ENCODE peak calls at places on chromosomes 11 and 22, in eight cellular contexts. One of them, this sample, is unnamed.

GRCh38 chr22:26893034-26893710 is 235.8 kb downstream of the MIAT start:
- DNase-seq in left ventricle myocardium inferior: no peak
- DNase-seq in AG10803: peak
- DNase-seq in stomach: no peak
- DNase-seq in heart right ventricle: no peak
- DNase-seq in fibroblast of mammary gland: no peak
- DNase-seq in Karpas-422: peak
- DNase-seq in small intestine: no peak
- DNase-seq in this sample: no peak

GRCh38 chr11:1834132-1834610 is 619 bp upstream of the SYT8 start:
- DNase-seq in left ventricle myocardium inferior: no peak
- DNase-seq in AG10803: no peak
- DNase-seq in stomach: peak
- DNase-seq in heart right ventricle: no peak
- DNase-seq in fibroblast of mammary gland: no peak
- DNase-seq in Karpas-422: no peak
- DNase-seq in small intestine: peak
- DNase-seq in this sample: no peak

GRCh38 chr11:65787649-65788622 is 1.1 kb downstream of the OVOL1 start:
- DNase-seq in left ventricle myocardium inferior: no peak
- DNase-seq in AG10803: no peak
- DNase-seq in stomach: peak
- DNase-seq in heart right ventricle: no peak
- DNase-seq in fibroblast of mammary gland: no peak
- DNase-seq in Karpas-422: no peak
- DNase-seq in small intestine: peak
- DNase-seq in this sample: no peak

GRCh38 chr22:36871669-36872081 is 10.9 kb downstream of the NCF4 start:
- DNase-seq in left ventricle myocardium inferior: no peak
- DNase-seq in AG10803: no peak
- DNase-seq in stomach: no peak
- DNase-seq in heart right ventricle: no peak
- DNase-seq in fibroblast of mammary gland: no peak
- DNase-seq in Karpas-422: no peak
- DNase-seq in small intestine: no peak
- DNase-seq in this sample: no peak

GRCh38 chr11:73797457-73797856 is 9.8 kb downstream of the MRPL48 start:
- DNase-seq in left ventricle myocardium inferior: peak
- DNase-seq in AG10803: no peak
- DNase-seq in stomach: no peak
- DNase-seq in heart right ventricle: no peak
- DNase-seq in fibroblast of mammary gland: no peak
- DNase-seq in Karpas-422: no peak
- DNase-seq in small intestine: no peak
- DNase-seq in this sample: no peak

GRCh38 chr11:69924308-69925161 is 105.3 kb upstream of the FGF3 start:
- DNase-seq in left ventricle myocardium inferior: no peak
- DNase-seq in AG10803: no peak
- DNase-seq in stomach: no peak
- DNase-seq in heart right ventricle: no peak
- DNase-seq in fibroblast of mammary gland: no peak
- DNase-seq in Karpas-422: no peak
- DNase-seq in small intestine: no peak
- DNase-seq in this sample: no peak

GRCh38 chr22:44026630-44027511 is 2.8 kb downstream of the PARVB start:
- DNase-seq in left ventricle myocardium inferior: peak
- DNase-seq in AG10803: peak
- DNase-seq in stomach: peak
- DNase-seq in heart right ventricle: peak
- DNase-seq in fibroblast of mammary gland: peak
- DNase-seq in Karpas-422: peak
- DNase-seq in small intestine: peak
- DNase-seq in this sample: no peak

GRCh38 chr11:14974021-14974698 is 2.0 kb upstream of the CALCA start:
- DNase-seq in left ventricle myocardium inferior: no peak
- DNase-seq in AG10803: no peak
- DNase-seq in stomach: no peak
- DNase-seq in heart right ventricle: no peak
- DNase-seq in fibroblast of mammary gland: no peak
- DNase-seq in Karpas-422: no peak
- DNase-seq in small intestine: no peak
- DNase-seq in this sample: no peak

GRCh38 chr11:80240245-80240644 is 799.4 kb upstream of the TENM4 start:
- DNase-seq in left ventricle myocardium inferior: no peak
- DNase-seq in AG10803: no peak
- DNase-seq in stomach: no peak
- DNase-seq in heart right ventricle: no peak
- DNase-seq in fibroblast of mammary gland: no peak
- DNase-seq in Karpas-422: no peak
- DNase-seq in small intestine: peak
- DNase-seq in this sample: no peak

GRCh38 chr11:70826541-70826943 is 425.8 kb downstream of the SHANK2 start:
- DNase-seq in left ventricle myocardium inferior: no peak
- DNase-seq in AG10803: no peak
- DNase-seq in stomach: no peak
- DNase-seq in heart right ventricle: no peak
- DNase-seq in fibroblast of mammary gland: no peak
- DNase-seq in Karpas-422: no peak
- DNase-seq in small intestine: no peak
- DNase-seq in this sample: no peak

GRCh38 chr11:92380882-92381281 is 156.3 kb downstream of the FAT3 start:
- DNase-seq in left ventricle myocardium inferior: no peak
- DNase-seq in AG10803: peak
- DNase-seq in stomach: no peak
- DNase-seq in heart right ventricle: no peak
- DNase-seq in fibroblast of mammary gland: peak
- DNase-seq in Karpas-422: no peak
- DNase-seq in small intestine: no peak
- DNase-seq in this sample: no peak

GRCh38 chr11:79374707-79375106 is 66.1 kb downstream of the TENM4 start:
- DNase-seq in left ventricle myocardium inferior: no peak
- DNase-seq in AG10803: no peak
- DNase-seq in stomach: no peak
- DNase-seq in heart right ventricle: no peak
- DNase-seq in fibroblast of mammary gland: no peak
- DNase-seq in Karpas-422: no peak
- DNase-seq in small intestine: no peak
- DNase-seq in this sample: no peak

GRCh38 chr11:131109256-131109655 is 193.0 kb upstream of the SNX19 start:
- DNase-seq in left ventricle myocardium inferior: no peak
- DNase-seq in AG10803: peak
- DNase-seq in stomach: no peak
- DNase-seq in heart right ventricle: no peak
- DNase-seq in fibroblast of mammary gland: peak
- DNase-seq in Karpas-422: no peak
- DNase-seq in small intestine: no peak
- DNase-seq in this sample: no peak

GRCh38 chr11:33291004-33291777 is 34.0 kb downstream of the HIPK3 start:
- DNase-seq in left ventricle myocardium inferior: no peak
- DNase-seq in AG10803: no peak
- DNase-seq in stomach: no peak
- DNase-seq in heart right ventricle: peak
- DNase-seq in fibroblast of mammary gland: peak
- DNase-seq in Karpas-422: peak
- DNase-seq in small intestine: peak
- DNase-seq in this sample: no peak

GRCh38 chr11:106681435-106681834 is 336.8 kb downstream of the GUCY1A2 start:
- DNase-seq in left ventricle myocardium inferior: no peak
- DNase-seq in AG10803: no peak
- DNase-seq in stomach: no peak
- DNase-seq in heart right ventricle: no peak
- DNase-seq in fibroblast of mammary gland: no peak
- DNase-seq in Karpas-422: no peak
- DNase-seq in small intestine: no peak
- DNase-seq in this sample: no peak

GRCh38 chr11:106679633-106680032 is 338.6 kb downstream of the GUCY1A2 start:
- DNase-seq in left ventricle myocardium inferior: no peak
- DNase-seq in AG10803: no peak
- DNase-seq in stomach: no peak
- DNase-seq in heart right ventricle: no peak
- DNase-seq in fibroblast of mammary gland: no peak
- DNase-seq in Karpas-422: no peak
- DNase-seq in small intestine: no peak
- DNase-seq in this sample: no peak

GRCh38 chr11:106684944-106685343 is 333.3 kb downstream of the GUCY1A2 start:
- DNase-seq in left ventricle myocardium inferior: no peak
- DNase-seq in AG10803: no peak
- DNase-seq in stomach: no peak
- DNase-seq in heart right ventricle: no peak
- DNase-seq in fibroblast of mammary gland: no peak
- DNase-seq in Karpas-422: no peak
- DNase-seq in small intestine: no peak
- DNase-seq in this sample: no peak

GRCh38 chr11:106683435-106683834 is 334.8 kb downstream of the GUCY1A2 start:
- DNase-seq in left ventricle myocardium inferior: no peak
- DNase-seq in AG10803: no peak
- DNase-seq in stomach: no peak
- DNase-seq in heart right ventricle: no peak
- DNase-seq in fibroblast of mammary gland: no peak
- DNase-seq in Karpas-422: no peak
- DNase-seq in small intestine: no peak
- DNase-seq in this sample: no peak
- H3K4me3 ChIP-seq in left ventricle myocardium inferior: no peak
- H3K4me3 ChIP-seq in AG10803: no peak
- H3K4me3 ChIP-seq in stomach: no peak
- H3K4me3 ChIP-seq in heart right ventricle: no peak
- H3K4me3 ChIP-seq in fibroblast of mammary gland: no peak
- H3K4me3 ChIP-seq in Karpas-422: no peak
- H3K4me3 ChIP-seq in small intestine: no peak
- H3K4me3 ChIP-seq in this sample: no peak

GRCh38 chr11:57391546-57391945 is 1.1 kb upstream of the PRG2 start:
- DNase-seq in left ventricle myocardium inferior: no peak
- DNase-seq in AG10803: no peak
- DNase-seq in stomach: no peak
- DNase-seq in heart right ventricle: no peak
- DNase-seq in fibroblast of mammary gland: no peak
- DNase-seq in Karpas-422: no peak
- DNase-seq in small intestine: no peak
- DNase-seq in this sample: no peak
- H3K4me3 ChIP-seq in left ventricle myocardium inferior: no peak
- H3K4me3 ChIP-seq in AG10803: no peak
- H3K4me3 ChIP-seq in stomach: no peak
- H3K4me3 ChIP-seq in heart right ventricle: no peak
- H3K4me3 ChIP-seq in fibroblast of mammary gland: no peak
- H3K4me3 ChIP-seq in Karpas-422: no peak
- H3K4me3 ChIP-seq in small intestine: no peak
- H3K4me3 ChIP-seq in this sample: no peak

DNA sequence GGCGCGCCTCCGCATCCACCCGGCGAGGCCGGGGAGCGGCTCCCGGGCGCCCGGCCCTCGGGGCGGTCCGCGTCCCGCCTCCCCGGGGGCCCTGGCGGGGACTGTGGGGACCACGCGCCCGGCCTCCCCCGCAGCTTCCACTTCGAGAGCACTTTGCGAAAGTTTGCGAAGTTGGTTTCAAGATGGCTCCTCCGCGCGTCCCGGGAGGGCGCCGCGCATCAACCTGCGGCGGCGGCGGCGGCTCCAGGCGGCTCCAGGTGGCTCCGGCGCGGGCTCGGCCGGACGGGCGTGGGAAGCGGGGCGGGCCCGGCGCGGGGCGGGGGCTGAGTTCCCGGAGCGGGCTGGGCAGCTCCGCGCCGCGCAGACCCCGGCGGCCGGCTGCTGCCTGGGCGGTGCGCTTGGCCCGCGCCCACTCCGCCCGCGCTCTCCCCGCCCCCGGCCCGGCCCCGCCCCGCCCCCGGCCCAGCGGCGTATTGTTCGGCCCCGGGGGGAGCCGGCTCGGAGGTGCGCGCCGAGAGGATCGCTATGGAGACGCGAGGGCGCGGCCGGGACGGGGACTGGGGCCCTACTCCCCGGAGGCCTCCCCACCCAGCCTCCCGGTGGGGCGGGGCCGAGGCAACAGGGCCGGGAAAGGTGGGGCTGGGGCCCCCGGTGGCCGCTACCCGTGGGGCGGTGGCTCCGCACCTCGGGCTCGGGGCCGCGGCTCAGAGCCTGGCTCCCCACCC is at the start of gene CELSR1:
- DNase-seq in left ventricle myocardium inferior: peak
- DNase-seq in AG10803: no peak
- DNase-seq in stomach: peak
- DNase-seq in heart right ventricle: no peak
- DNase-seq in fibroblast of mammary gland: no peak
- DNase-seq in Karpas-422: no peak
- DNase-seq in small intestine: no peak
- DNase-seq in this sample: peak
- H3K4me3 ChIP-seq in left ventricle myocardium inferior: peak
- H3K4me3 ChIP-seq in AG10803: peak
- H3K4me3 ChIP-seq in stomach: peak
- H3K4me3 ChIP-seq in heart right ventricle: peak
- H3K4me3 ChIP-seq in fibroblast of mammary gland: no peak
- H3K4me3 ChIP-seq in Karpas-422: no peak
- H3K4me3 ChIP-seq in small intestine: peak
- H3K4me3 ChIP-seq in this sample: peak

DNA sequence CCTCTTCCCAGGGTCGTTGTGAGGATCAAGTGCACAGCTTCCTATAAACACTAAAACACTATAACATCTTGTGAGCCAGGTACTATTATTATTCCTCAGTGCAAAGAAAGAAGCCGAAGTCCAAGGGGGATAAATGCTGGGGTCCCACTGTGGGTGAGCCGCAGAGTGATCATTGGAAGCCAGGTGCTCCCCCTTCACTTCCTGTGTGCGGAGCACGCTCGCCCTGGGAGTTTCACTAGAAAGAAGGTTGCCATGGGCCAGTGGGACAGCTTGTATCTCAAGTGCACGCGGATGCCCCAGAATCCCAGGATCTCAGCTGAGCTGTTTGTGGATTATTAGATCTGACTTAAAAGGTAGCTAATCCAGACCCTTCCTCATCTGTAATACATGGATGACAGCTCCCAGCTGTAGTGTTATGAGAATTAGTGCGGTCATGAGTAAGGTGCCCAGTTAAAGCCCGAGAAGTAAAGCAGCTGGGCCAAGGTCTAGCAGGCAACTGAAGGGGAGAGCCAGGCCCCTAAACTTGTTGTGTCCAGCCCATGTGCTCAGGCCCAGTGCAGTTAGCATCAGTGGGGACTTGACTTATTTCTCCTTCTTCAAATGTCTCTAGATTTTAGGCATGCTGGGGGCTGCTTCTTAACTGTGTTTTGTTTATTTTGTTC is 941 bp downstream of the CBY1 start:
- DNase-seq in left ventricle myocardium inferior: no peak
- DNase-seq in AG10803: peak
- DNase-seq in stomach: no peak
- DNase-seq in heart right ventricle: no peak
- DNase-seq in fibroblast of mammary gland: peak
- DNase-seq in Karpas-422: peak
- DNase-seq in small intestine: peak
- DNase-seq in this sample: no peak
- H3K4me3 ChIP-seq in left ventricle myocardium inferior: peak
- H3K4me3 ChIP-seq in AG10803: peak
- H3K4me3 ChIP-seq in stomach: peak
- H3K4me3 ChIP-seq in heart right ventricle: peak
- H3K4me3 ChIP-seq in fibroblast of mammary gland: peak
- H3K4me3 ChIP-seq in Karpas-422: peak
- H3K4me3 ChIP-seq in small intestine: peak
- H3K4me3 ChIP-seq in this sample: peak

This sample was measured in Jurkat, Clone E6-1.